ENCODE peak calls at places on chromosomes 13 and 19, in seven cellular contexts. L is PC-9, K is hepatocyte, C is PC-3, G is H9, H is GM23338, T is GM23248. W is an unnamed sample.
A peak's percentile ranks its signal among the peaks of the same experiment; 100 is the strongest.

GRCh38 chr13:108227651-108228272 is 9.6 kb downstream of the ABHD13 start:
- DNase-seq in L (no peak), C (peak; percentile 67), K (peak; percentile 35), G (no peak), T (peak; percentile 44), H (peak; percentile 43), W (peak; percentile 41)

GRCh38 chr19:18062043-18062442 is 24.7 kb downstream of the IL12RB1 start:
- DNase-seq in T (no peak), C (no peak), G (no peak), K (no peak), L (no peak), H (peak; percentile 71), W (no peak)

GRCh38 chr19:54478677-54479266 is 5.7 kb upstream of the CDC42EP5 start:
- DNase-seq in H (peak; percentile 93), G (peak; percentile 80), T (peak; percentile 63), L (peak; percentile 35), K (peak; percentile 75), C (peak; percentile 61), W (peak; percentile 93)

GRCh38 chr13:32956595-32956933 is 59.7 kb upstream of the KL start:
- DNase-seq in H (no peak), L (no peak), G (no peak), T (peak; percentile 40), C (no peak), K (no peak), W (no peak)

GRCh38 chr13:31882794-31883193 is 143.5 kb downstream of the RXFP2 start:
- DNase-seq in T (no peak), K (no peak), L (no peak), G (no peak), H (no peak), C (no peak), W (no peak)

GRCh38 chr19:13022859-13023636 is 27.8 kb downstream of the NFIX start:
- DNase-seq in L (no peak), T (peak; percentile 96), C (peak; percentile 94), H (peak; percentile 77), K (peak; percentile 78), G (peak; percentile 64), W (peak; percentile 77)

GRCh38 chr13:79943633-79944032 is 397.3 kb downstream of the SPRY2 start:
- DNase-seq in L (no peak), H (no peak), G (no peak), K (no peak), T (no peak), C (no peak), W (no peak)

GRCh38 chr13:25207291-25207690 is 35.2 kb upstream of the AMER2 start:
- DNase-seq in H (no peak), T (no peak), K (no peak), G (no peak), L (no peak), C (no peak), W (no peak)

GRCh38 chr19:46659151-46660007 is 1.6 kb downstream of the DACT3 start:
- DNase-seq in T (peak; percentile 53), G (peak; percentile 66), H (peak; percentile 78), L (no peak), K (peak; percentile 61), C (no peak), W (peak; percentile 77)

GRCh38 chr13:47218611-47219010 is 321.8 kb upstream of the HTR2A start:
- DNase-seq in L (no peak), C (no peak), T (no peak), H (no peak), G (no peak), K (no peak), W (no peak)
- H3K4me2 ChIP-seq in L (no peak overlapping the region), C (no peak overlapping the region), T (no peak overlapping the region), H (no peak overlapping the region), G (no peak overlapping the region), K (no peak overlapping the region), W (no peak overlapping the region)

DNA sequence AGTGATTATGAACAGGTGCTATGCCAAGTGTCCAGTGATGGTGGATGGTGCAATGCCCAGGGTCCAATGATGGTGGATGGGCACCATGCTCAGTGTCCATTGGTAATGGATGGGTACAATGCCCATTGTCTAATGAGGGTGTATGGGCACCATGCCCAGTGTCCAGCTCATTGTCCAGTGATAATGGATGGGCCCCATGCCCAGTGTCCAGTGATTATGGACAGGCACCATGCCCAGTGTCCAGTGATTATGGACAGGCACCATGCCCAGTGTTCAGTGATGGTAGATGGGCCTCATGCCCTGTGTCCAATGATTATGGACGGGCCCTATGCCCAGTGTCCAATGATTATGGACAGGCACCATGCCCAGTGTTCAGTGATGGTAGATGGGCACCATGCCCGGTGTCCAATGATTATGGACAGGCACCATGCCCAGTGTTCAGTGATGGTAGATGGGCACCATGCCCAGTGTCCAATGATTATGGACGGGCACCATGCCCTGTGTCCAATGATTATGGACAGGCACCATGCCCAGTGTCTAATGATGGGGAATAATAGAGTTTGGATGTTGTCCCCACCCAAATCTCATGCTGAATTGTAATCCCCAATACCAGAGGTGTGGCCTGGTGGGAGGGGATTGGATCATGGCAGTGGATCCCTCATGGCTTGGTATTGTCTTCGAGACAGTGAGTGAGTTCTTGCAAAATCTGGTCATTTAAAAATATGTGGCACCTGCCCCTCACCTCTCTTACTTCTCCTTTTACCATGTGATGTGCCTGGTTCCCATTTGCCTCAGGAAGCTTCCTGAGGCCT is 87.8 kb downstream of the ANKRD10 start:
- DNase-seq in G (no peak), L (no peak), T (no peak), K (no peak), C (no peak), H (no peak), W (no peak)
- H3K27ac ChIP-seq in G (no peak overlapping the region), L (no peak overlapping the region), T (no peak overlapping the region), K (no peak overlapping the region), C (no peak overlapping the region), H (no peak overlapping the region), W (no peak overlapping the region)

DNA sequence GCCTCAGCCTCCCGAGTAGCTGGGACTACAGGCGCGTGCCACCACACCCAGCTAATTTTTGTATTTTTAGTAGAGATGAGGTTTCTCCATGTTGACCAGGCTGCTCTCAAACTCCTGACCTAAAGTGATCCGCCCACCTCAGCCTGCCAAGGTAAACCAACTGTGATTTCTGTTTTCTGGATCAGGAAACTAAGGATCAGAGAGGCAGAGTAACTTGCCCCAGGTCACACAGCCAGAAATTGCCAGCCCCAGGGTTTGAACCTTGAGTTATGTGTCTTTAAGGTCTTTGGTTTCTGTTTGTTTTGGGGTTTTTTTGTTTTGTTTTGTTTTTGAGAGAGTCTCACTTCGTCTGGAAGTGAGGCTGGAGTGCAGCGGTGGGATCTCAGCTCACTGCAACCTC is 4.2 kb upstream of the PLIN3 start:
- DNase-seq in T (no peak), H (no peak), C (no peak), L (no peak), K (no peak), G (no peak), W (no peak)
- H3K4me2 ChIP-seq in T (no peak overlapping the region), H (no peak overlapping the region), C (no peak overlapping the region), L (no peak overlapping the region), K (no peak overlapping the region), G (no peak overlapping the region), W (no peak overlapping the region)

DNA sequence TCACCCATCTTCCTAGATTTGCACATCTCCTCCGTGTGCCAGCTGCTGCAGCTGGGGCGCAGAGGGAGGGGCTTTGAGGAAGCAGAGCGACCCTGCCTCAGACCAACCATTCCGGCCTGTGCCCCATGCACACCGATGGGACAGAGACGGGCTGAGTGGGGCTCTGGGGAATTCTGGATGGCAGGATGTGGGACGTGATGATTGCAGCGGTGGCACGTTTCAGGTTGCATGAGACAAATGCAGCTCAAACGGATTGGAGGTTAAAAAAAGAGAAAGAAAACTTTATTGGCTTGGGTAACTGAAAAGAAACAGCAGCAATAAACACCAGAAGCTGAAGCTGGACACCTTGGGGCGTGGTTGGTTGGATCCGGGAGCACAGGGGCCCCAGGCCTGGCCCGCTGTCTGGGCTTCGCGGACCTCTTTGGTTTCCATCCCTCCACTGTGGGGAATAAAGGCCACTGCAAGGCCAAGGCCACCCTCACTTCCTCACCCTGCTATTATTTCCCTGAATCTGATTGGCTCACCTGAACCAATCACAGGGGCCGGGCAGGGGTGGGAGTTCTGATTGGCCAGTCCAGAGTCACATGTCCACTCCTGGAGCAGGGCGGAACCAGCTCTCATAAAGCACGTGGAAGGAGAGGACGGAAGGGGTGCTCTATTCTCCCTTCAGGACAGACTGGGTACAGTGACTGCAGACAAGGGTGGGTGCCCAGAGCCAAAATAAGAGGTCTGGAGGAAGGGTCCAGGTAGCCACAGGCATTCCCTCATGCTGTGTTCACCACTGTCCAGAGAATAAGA is 6.1 kb upstream of the ZNF787 start:
- DNase-seq in K (no peak), T (no peak), L (peak; percentile 28), G (no peak), H (no peak), C (no peak), W (no peak)
- H3K27ac ChIP-seq in K (no peak overlapping the region), T (no peak overlapping the region), L (no peak overlapping the region), G (no peak overlapping the region), H (no peak overlapping the region), C (no peak overlapping the region), W (no peak overlapping the region)

DNA sequence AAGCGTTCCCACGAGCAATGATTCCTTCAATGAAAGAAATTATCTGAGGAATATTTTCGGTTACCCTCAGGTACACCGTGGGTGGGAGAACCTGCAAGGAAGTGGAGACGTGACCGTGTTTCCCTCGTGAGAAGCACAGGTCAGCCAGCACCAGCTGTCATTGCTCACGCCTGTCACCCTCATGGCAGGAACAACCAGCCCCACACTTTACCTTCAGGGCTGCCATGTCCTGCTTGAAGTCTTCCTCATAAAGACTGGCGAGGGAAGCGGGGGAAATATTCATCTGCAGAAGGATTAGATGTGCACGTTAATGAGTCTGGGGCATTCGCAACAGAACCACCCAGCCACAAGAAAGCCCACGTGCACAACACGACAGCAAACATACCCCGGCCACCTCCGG is 18.2 kb downstream of the CARS2 start:
- DNase-seq in H (no peak), T (no peak), G (no peak), L (no peak), C (no peak), K (no peak), W (no peak)
- H3K4me2 ChIP-seq in H (no peak overlapping the region), T (no peak overlapping the region), G (no peak overlapping the region), L (no peak overlapping the region), C (no peak overlapping the region), K (no peak overlapping the region), W (no peak overlapping the region)

DNA sequence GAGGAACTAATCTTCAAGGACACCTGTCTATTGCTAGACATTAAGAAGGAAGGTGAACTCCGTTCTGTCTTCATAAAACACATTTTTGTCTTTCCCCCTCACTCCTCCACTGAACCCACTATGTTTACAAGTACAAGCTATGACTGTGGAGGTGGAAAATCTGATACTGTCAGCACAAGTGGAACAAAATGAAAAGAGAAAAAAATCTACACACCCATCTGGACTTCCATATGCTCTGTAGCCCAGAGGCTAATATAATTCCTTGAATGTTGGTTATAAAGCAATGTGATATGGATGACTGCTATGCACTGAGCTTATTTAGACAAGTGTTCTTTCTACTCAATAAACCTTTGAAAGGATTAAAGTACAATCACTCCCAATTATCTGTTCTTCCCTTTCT is 713.5 kb downstream of the DIAPH3 start:
- DNase-seq in H (no peak), K (no peak), L (no peak), C (no peak), G (no peak), T (no peak), W (no peak)
- H3K27ac ChIP-seq in H (no peak overlapping the region), K (no peak overlapping the region), L (no peak overlapping the region), C (no peak overlapping the region), G (no peak overlapping the region), T (no peak overlapping the region), W (no peak overlapping the region)

W was measured in neural progenitor cell.